ENCODE peak calls at places on chromosomes 13 and 19, in four cellular contexts. One of them, this sample, is unnamed.

GRCh38 chr19:15331419-15332310 is 674 bp downstream of the BRD4 start:
- DNase-seq in HuH-7: peak
- DNase-seq in NCI-H1417: peak
- DNase-seq in lung microvascular endothelial cell: peak
- DNase-seq in this sample: peak

GRCh38 chr13:51324714-51325440 is 14.6 kb upstream of the SERPINE3 start:
- DNase-seq in HuH-7: no peak
- DNase-seq in NCI-H1417: no peak
- DNase-seq in lung microvascular endothelial cell: no peak
- DNase-seq in this sample: no peak

GRCh38 chr13:99805361-99805760 is 166.2 kb downstream of the ZIC5 start:
- DNase-seq in HuH-7: no peak
- DNase-seq in NCI-H1417: peak
- DNase-seq in lung microvascular endothelial cell: no peak
- DNase-seq in this sample: no peak

GRCh38 chr19:12137541-12137940 is 2.6 kb downstream of the ZNF20 start:
- DNase-seq in HuH-7: no peak
- DNase-seq in NCI-H1417: no peak
- DNase-seq in lung microvascular endothelial cell: no peak
- DNase-seq in this sample: no peak

GRCh38 chr19:29385191-29385795 is 140.5 kb upstream of the VSTM2B start:
- DNase-seq in HuH-7: no peak
- DNase-seq in NCI-H1417: no peak
- DNase-seq in lung microvascular endothelial cell: no peak
- DNase-seq in this sample: no peak

GRCh38 chr13:44396963-44397580 is 23.4 kb downstream of the SERP2 start:
- DNase-seq in HuH-7: no peak
- DNase-seq in NCI-H1417: no peak
- DNase-seq in lung microvascular endothelial cell: no peak
- DNase-seq in this sample: peak

GRCh38 chr19:54535601-54536000 is 33.0 kb downstream of the LAIR2 start:
- DNase-seq in HuH-7: no peak
- DNase-seq in NCI-H1417: no peak
- DNase-seq in lung microvascular endothelial cell: no peak
- DNase-seq in this sample: no peak

GRCh38 chr13:111575276-111575675 is 254.8 kb downstream of the TEX29 start:
- DNase-seq in HuH-7: no peak
- DNase-seq in NCI-H1417: no peak
- DNase-seq in lung microvascular endothelial cell: no peak
- DNase-seq in this sample: no peak

GRCh38 chr19:39126593-39127187 is 1.1 kb downstream of the PAK4 start:
- DNase-seq in HuH-7: peak
- DNase-seq in NCI-H1417: peak
- DNase-seq in lung microvascular endothelial cell: peak
- DNase-seq in this sample: no peak

GRCh38 chr13:112850273-112850672 is 118.7 kb upstream of the MCF2L start:
- DNase-seq in HuH-7: no peak
- DNase-seq in NCI-H1417: no peak
- DNase-seq in lung microvascular endothelial cell: no peak
- DNase-seq in this sample: no peak

GRCh38 chr13:110779046-110779445 is 65.5 kb downstream of the ING1 start:
- DNase-seq in HuH-7: no peak
- DNase-seq in NCI-H1417: no peak
- DNase-seq in lung microvascular endothelial cell: no peak
- DNase-seq in this sample: no peak

GRCh38 chr19:52640916-52641315 is 2.8 kb upstream of the ZNF83 start:
- DNase-seq in HuH-7: no peak
- DNase-seq in NCI-H1417: no peak
- DNase-seq in lung microvascular endothelial cell: no peak
- DNase-seq in this sample: no peak

GRCh38 chr13:75222031-75222430 is 259.9 kb downstream of the TBC1D4 start:
- DNase-seq in HuH-7: no peak
- DNase-seq in NCI-H1417: no peak
- DNase-seq in lung microvascular endothelial cell: no peak
- DNase-seq in this sample: peak

GRCh38 chr13:90640976-90641375 is 706.5 kb upstream of the MIR17HG start:
- DNase-seq in HuH-7: no peak
- DNase-seq in NCI-H1417: no peak
- DNase-seq in lung microvascular endothelial cell: no peak
- DNase-seq in this sample: no peak

GRCh38 chr19:53015159-53015558 is 1.4 kb downstream of the ERVV-1 start:
- DNase-seq in HuH-7: no peak
- DNase-seq in NCI-H1417: no peak
- DNase-seq in lung microvascular endothelial cell: no peak
- DNase-seq in this sample: no peak

GRCh38 chr19:34596115-34596514 is 80.8 kb downstream of the SCGB2B2 start:
- DNase-seq in HuH-7: no peak
- DNase-seq in NCI-H1417: no peak
- DNase-seq in lung microvascular endothelial cell: no peak
- DNase-seq in this sample: no peak

GRCh38 chr13:26686285-26686684 is 74.3 kb downstream of the GPR12 start:
- DNase-seq in HuH-7: no peak
- DNase-seq in NCI-H1417: no peak
- DNase-seq in lung microvascular endothelial cell: no peak
- DNase-seq in this sample: no peak

GRCh38 chr19:18866800-18867123 is 29.2 kb downstream of the CERS1 start:
- DNase-seq in HuH-7: no peak
- DNase-seq in NCI-H1417: no peak
- DNase-seq in lung microvascular endothelial cell: no peak
- DNase-seq in this sample: no peak

GRCh38 chr19:7522072-7522922 is at the start of gene MCOLN1:
- DNase-seq in HuH-7: peak
- DNase-seq in NCI-H1417: peak
- DNase-seq in lung microvascular endothelial cell: peak
- DNase-seq in this sample: peak

GRCh38 chr19:3310280-3310679 is 56.1 kb upstream of the NFIC start:
- DNase-seq in HuH-7: no peak
- DNase-seq in NCI-H1417: no peak
- DNase-seq in lung microvascular endothelial cell: no peak
- DNase-seq in this sample: no peak

GRCh38 chr19:40689339-40690049 is 957 bp downstream of the NUMBL start:
- DNase-seq in HuH-7: no peak
- DNase-seq in NCI-H1417: peak
- DNase-seq in lung microvascular endothelial cell: peak
- DNase-seq in this sample: no peak

GRCh38 chr19:41887711-41888382 is 4.9 kb downstream of the ARHGEF1 start:
- DNase-seq in HuH-7: peak
- DNase-seq in NCI-H1417: no peak
- DNase-seq in lung microvascular endothelial cell: no peak
- DNase-seq in this sample: peak

GRCh38 chr19:10327793-10328192 is 5.5 kb downstream of the RAVER1 start:
- DNase-seq in HuH-7: no peak
- DNase-seq in NCI-H1417: no peak
- DNase-seq in lung microvascular endothelial cell: no peak
- DNase-seq in this sample: no peak

GRCh38 chr13:91398413-91399188 is at the start of gene GPC5:
- DNase-seq in HuH-7: peak
- DNase-seq in NCI-H1417: peak
- DNase-seq in lung microvascular endothelial cell: peak
- DNase-seq in this sample: peak

GRCh38 chr19:33558846-33559245 is 37.3 kb upstream of the PEPD start:
- DNase-seq in HuH-7: no peak
- DNase-seq in NCI-H1417: no peak
- DNase-seq in lung microvascular endothelial cell: no peak
- DNase-seq in this sample: no peak

GRCh38 chr13:111451402-111451801 is 131.0 kb downstream of the TEX29 start:
- DNase-seq in HuH-7: no peak
- DNase-seq in NCI-H1417: no peak
- DNase-seq in lung microvascular endothelial cell: no peak
- DNase-seq in this sample: no peak

GRCh38 chr13:95083758-95084157 is 217.5 kb downstream of the ABCC4 start:
- DNase-seq in HuH-7: no peak
- DNase-seq in NCI-H1417: no peak
- DNase-seq in lung microvascular endothelial cell: peak
- DNase-seq in this sample: no peak